ENCODE peak calls at places on chromosomes 13 and 19, in nine cellular contexts. H is sigmoid colon; N is GM23248; Z is testis; F is heart left ventricle; R is adrenal gland; L is CD4-positive, CD25-positive, alpha-beta regulatory T cell; S is thoracic aorta; U is RWPE2. A is an unnamed sample.
A peak's percentile ranks its signal among the peaks of the same experiment; 100 is the strongest.

GRCh38 chr13:28492527-28493367 is 2.2 kb downstream of the FLT1 start:
- DNase-seq in Z (no peak), F (no peak), R (no peak), S (no peak), N (no peak), H (no peak), U (no peak), L (peak; percentile 73), A (no peak)

GRCh38 chr13:93515267-93515666 is 288.7 kb downstream of the GPC6 start:
- DNase-seq in F (no peak), S (no peak), R (no peak), Z (no peak), N (no peak), H (no peak), U (no peak), L (no peak), A (no peak)

GRCh38 chr19:18477042-18477760 is 39.3 kb upstream of the ISYNA1 start:
- DNase-seq in N (peak; percentile 57), F (no peak), Z (no peak), U (no peak), S (no peak), H (no peak), R (no peak), L (no peak), A (no peak)

GRCh38 chr19:14413765-14414171 is 5.4 kb downstream of the DDX39A start:
- DNase-seq in S (no peak), Z (no peak), L (no peak), N (peak; percentile 47), R (no peak), H (no peak), F (no peak), U (no peak), A (no peak)

GRCh38 chr19:17089238-17089637 is 13.7 kb downstream of the MYO9B start:
- DNase-seq in N (peak; percentile 30), S (no peak), Z (no peak), L (no peak), R (no peak), U (no peak), H (no peak), F (no peak), A (peak; percentile 79)

GRCh38 chr13:97460004-97460756 is 26.2 kb downstream of the RAP2A start:
- DNase-seq in L (no peak), H (no peak), F (no peak), Z (no peak), N (peak; percentile 34), S (no peak), R (no peak), U (no peak), A (no peak)

GRCh38 chr13:72638059-72638815 is 89.2 kb downstream of the MZT1 start:
- DNase-seq in U (no peak), S (no peak), L (no peak), N (no peak), R (no peak), F (no peak), Z (no peak), H (no peak), A (no peak)

GRCh38 chr19:35095667-35096368 is 19.8 kb upstream of the FXYD3 start:
- DNase-seq in S (no peak), L (no peak), H (no peak), U (no peak), R (no peak), N (no peak), F (no peak), Z (no peak), A (no peak)

GRCh38 chr13:94009696-94010095 is 469.8 kb downstream of the DCT start:
- DNase-seq in U (no peak), H (no peak), S (no peak), R (no peak), F (no peak), N (peak; percentile 70), Z (no peak), L (no peak), A (no peak)

GRCh38 chr13:46643165-46643777 is 90.3 kb downstream of the LRCH1 start:
- DNase-seq in F (no peak), S (no peak), H (no peak), U (no peak), L (no peak), R (no peak), N (no peak), Z (no peak), A (no peak)
- H3K27ac ChIP-seq in F (peak overlapping the region; percentile 34), S (peak overlapping the region; percentile 68), H (no peak overlapping the region), U (no peak overlapping the region), L (no peak overlapping the region), R (no peak overlapping the region), N (no peak overlapping the region), Z (no peak overlapping the region), A (peak overlapping the region; percentile 75)

GRCh38 chr19:52170304-52170703 is 1.1 kb downstream of the ZNF836 start:
- DNase-seq in Z (no peak), U (no peak), L (peak; percentile 21), R (no peak), F (no peak), N (peak; percentile 27), H (no peak), S (no peak), A (no peak)

GRCh38 chr19:52176574-52176973 is 5.2 kb upstream of the ZNF836 start:
- DNase-seq in S (no peak), L (no peak), U (no peak), Z (no peak), H (no peak), N (no peak), R (no peak), F (no peak), A (no peak)

GRCh38 chr19:52170863-52171320 is 529 bp downstream of the ZNF836 start:
- DNase-seq in N (no peak), H (peak; percentile 67), L (no peak), Z (peak; percentile 24), R (peak; percentile 47), U (no peak), F (peak; percentile 38), S (no peak), A (no peak)

GRCh38 chr19:52172347-52172746 is 926 bp upstream of the ZNF836 start:
- DNase-seq in R (no peak), Z (no peak), L (no peak), H (no peak), S (no peak), F (no peak), U (no peak), N (no peak), A (no peak)

DNA sequence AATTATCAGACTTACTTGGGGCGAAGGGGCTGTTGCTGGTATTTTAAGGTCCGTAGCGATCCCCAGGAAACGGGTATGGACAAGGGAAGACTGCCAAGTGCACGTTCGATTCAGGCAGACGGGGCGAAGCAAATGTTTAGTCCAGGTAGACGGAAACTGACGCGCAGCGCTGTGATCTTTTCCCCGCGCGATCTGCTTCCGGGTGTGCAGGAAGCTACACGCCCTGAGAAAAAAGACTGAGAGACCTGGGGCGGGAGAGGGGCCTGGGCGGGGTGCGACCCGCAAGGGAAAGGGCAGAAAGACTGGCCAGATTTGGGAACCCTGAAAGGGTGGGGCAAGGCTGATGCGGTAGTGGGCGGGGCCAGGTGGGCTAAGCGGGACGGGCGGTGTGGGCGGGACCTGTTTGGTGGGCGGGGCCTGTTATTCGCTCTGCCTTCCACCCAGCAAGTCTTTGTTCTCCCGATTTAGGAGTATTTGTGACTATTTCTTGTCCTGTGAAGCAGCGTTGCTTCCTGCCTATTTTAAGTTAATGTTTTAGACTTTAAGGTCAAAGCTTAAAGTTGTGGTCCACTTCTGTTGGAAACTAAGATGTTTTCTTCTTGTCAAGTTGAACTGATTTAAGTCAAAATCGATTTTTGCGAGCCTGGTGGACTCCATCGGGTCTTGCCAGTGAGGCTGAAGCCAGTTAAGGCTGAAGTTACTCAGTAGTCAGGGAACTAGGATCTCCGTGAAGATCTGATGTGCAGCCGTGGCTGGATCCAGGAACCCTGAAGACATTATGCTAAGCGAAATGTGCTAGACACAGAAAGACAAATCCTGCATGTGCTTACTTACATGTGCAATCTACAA is at the start of gene ZNF836:
- DNase-seq in N (peak; percentile 89), R (peak; percentile 94), F (peak; percentile 92), Z (peak; percentile 94), S (peak; percentile 60), U (peak; percentile 89), H (peak; percentile 96), L (peak; percentile 95), A (peak; percentile 93)
- H3K4me3 ChIP-seq in N (peak within 1 kb of the TSS; percentile 94), R (peak within 1 kb of the TSS; percentile 18), F (peak within 1 kb of the TSS; percentile 94), Z (peak within 1 kb of the TSS; percentile 60), S (peak within 1 kb of the TSS; percentile 84), U (peak within 1 kb of the TSS; percentile 75), H (peak within 1 kb of the TSS; percentile 87), L (peak within 1 kb of the TSS; percentile 97), A (peak within 1 kb of the TSS; percentile 76)

DNA sequence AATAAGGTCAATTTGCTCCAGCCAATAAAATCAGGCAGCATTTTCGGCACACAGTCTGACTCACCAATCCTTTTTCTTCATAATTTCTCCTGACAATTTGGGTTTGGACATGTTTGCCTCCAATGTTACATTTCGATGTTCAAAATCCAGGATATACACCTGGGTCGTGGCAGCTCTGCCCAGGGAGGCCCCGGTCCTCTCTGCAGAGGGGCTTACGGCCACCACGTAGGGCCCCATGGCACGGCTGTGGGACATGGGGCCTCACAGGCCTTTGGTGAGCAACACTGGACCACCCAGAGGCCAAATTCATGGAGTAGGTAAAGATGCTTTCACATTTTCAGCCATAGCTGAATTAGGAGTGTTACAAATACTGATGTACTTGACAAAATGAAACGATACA is 25.4 kb downstream of the IRS2 start:
- DNase-seq in U (no peak), R (peak; percentile 24), H (no peak), Z (no peak), F (no peak), N (no peak), L (no peak), S (no peak), A (no peak)
- H3K4me1 ChIP-seq in U (peaks cover 38% of the 10 kb centered on the region), R (peaks cover 27% of the 10 kb centered on the region), H (peaks cover 55% of the 10 kb centered on the region), Z (peaks cover 4% of the 10 kb centered on the region), F (peaks cover 42% of the 10 kb centered on the region), N (no peaks in the 10 kb centered on the region), L (peaks cover 3% of the 10 kb centered on the region), S (peaks cover 19% of the 10 kb centered on the region), A (peaks cover 5% of the 10 kb centered on the region)

GRCh38 chr13:49044849-49045248 is 69.1 kb downstream of the FNDC3A start:
- DNase-seq in N (no peak), R (no peak), Z (no peak), H (no peak), S (no peak), U (no peak), L (no peak), F (no peak), A (no peak)

GRCh38 chr13:49044008-49044407 is 68.3 kb downstream of the FNDC3A start:
- DNase-seq in N (no peak), F (no peak), Z (no peak), R (no peak), U (no peak), S (no peak), H (no peak), L (no peak), A (no peak)

GRCh38 chr13:49042476-49042875 is 66.8 kb downstream of the FNDC3A start:
- DNase-seq in L (no peak), S (no peak), R (no peak), U (no peak), N (peak; percentile 37), H (no peak), F (no peak), Z (no peak), A (no peak)

GRCh38 chr13:49046534-49046933 is 70.8 kb downstream of the FNDC3A start:
- DNase-seq in N (peak; percentile 75), S (no peak), H (no peak), U (no peak), R (no peak), Z (no peak), L (no peak), F (no peak), A (no peak)

DNA sequence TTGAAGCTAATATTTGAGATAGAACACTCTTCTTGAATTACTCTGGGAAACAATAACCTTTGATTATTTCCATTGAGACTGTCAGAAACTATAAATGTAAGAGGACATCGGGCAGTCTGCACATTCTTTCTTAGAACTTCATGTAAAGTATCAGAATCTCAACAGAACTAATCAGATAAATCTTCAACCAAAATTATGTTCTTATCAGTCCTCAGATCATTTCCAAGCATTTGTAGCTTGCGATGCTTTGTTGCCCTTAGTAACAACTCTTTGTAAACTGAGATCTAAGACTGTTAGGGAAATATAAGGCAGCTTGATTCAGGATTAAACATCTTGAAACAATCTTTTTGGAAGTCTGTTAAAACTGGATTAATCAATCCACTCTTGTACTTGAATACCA is 70.3 kb downstream of the FNDC3A start:
- DNase-seq in S (no peak), N (peak; percentile 36), L (no peak), H (no peak), U (no peak), R (no peak), Z (no peak), F (no peak), A (no peak)
- H3K27ac ChIP-seq in S (no peak overlapping the region), N (peak overlapping the region; percentile 50), L (no peak overlapping the region), H (no peak overlapping the region), U (no peak overlapping the region), R (no peak overlapping the region), Z (no peak overlapping the region), F (no peak overlapping the region), A (no peak overlapping the region)

A was measured in ascending aorta.